ENCODE peak calls at places on chromosome 22, in nine cellular contexts. T, W, L, X, J, G, O, V and E are unnamed samples.

GRCh38 chr22:39214006-39214382 is 30.8 kb downstream of the PDGFB start:
- DNase-seq in T (no peak), W (no peak), L (no peak), X (no peak), J (peak), G (no peak), O (no peak), V (no peak), E (no peak)

GRCh38 chr22:40176921-40177737 is 596 bp upstream of the TNRC6B start:
- DNase-seq in T (peak), W (peak), L (peak), X (peak), J (peak), G (peak), O (peak), V (peak), E (peak)

GRCh38 chr22:30439226-30439625 is 13.7 kb downstream of the MTFP1 start:
- DNase-seq in T (no peak), W (no peak), L (no peak), X (no peak), J (no peak), G (no peak), O (no peak), V (no peak), E (no peak)

GRCh38 chr22:28728621-28729313 is 12.9 kb downstream of the CHEK2 start:
- DNase-seq in T (no peak), W (no peak), L (no peak), X (no peak), J (no peak), G (no peak), O (no peak), V (no peak), E (no peak)

GRCh38 chr22:43007519-43008102 is 7.3 kb downstream of the PACSIN2 start:
- DNase-seq in T (peak), W (no peak), L (no peak), X (no peak), J (peak), G (no peak), O (peak), V (peak), E (no peak)

GRCh38 chr22:35484651-35485372 is 55.8 kb upstream of the RASD2 start:
- DNase-seq in T (peak), W (no peak), L (no peak), X (no peak), J (no peak), G (no peak), O (peak), V (no peak), E (no peak)

GRCh38 chr22:38719196-38719595 is 13.5 kb downstream of the GTPBP1 start:
- DNase-seq in T (no peak), W (no peak), L (no peak), X (no peak), J (no peak), G (no peak), O (no peak), V (no peak), E (no peak)

GRCh38 chr22:46074771-46075551 is 75.4 kb upstream of the PPARA start:
- DNase-seq in T (no peak), W (no peak), L (no peak), X (peak), J (peak), G (no peak), O (no peak), V (no peak), E (no peak)

GRCh38 chr22:46054878-46055158 is 77.9 kb upstream of the WNT7B start:
- DNase-seq in T (no peak), W (no peak), L (no peak), X (no peak), J (no peak), G (no peak), O (no peak), V (no peak), E (no peak)

GRCh38 chr22:50732681-50733080 is 5.3 kb upstream of the ACR start:
- DNase-seq in T (no peak), W (no peak), L (no peak), X (no peak), J (no peak), G (no peak), O (no peak), V (no peak), E (no peak)

GRCh38 chr22:33743756-33744155 is 176.5 kb downstream of the LARGE1 start:
- DNase-seq in T (peak), W (no peak), L (no peak), X (no peak), J (no peak), G (no peak), O (no peak), V (no peak), E (peak)

GRCh38 chr22:33746501-33746928 is 173.8 kb downstream of the LARGE1 start:
- DNase-seq in T (no peak), W (no peak), L (peak), X (no peak), J (peak), G (no peak), O (no peak), V (no peak), E (no peak)

GRCh38 chr22:33748714-33749113 is 171.6 kb downstream of the LARGE1 start:
- DNase-seq in T (no peak), W (no peak), L (no peak), X (no peak), J (no peak), G (no peak), O (no peak), V (no peak), E (no peak)

GRCh38 chr22:33747029-33747428 is 173.2 kb downstream of the LARGE1 start:
- DNase-seq in T (no peak), W (no peak), L (no peak), X (no peak), J (peak), G (no peak), O (no peak), V (no peak), E (no peak)

GRCh38 chr22:33747576-33748180 is 172.6 kb downstream of the LARGE1 start:
- DNase-seq in T (no peak), W (no peak), L (peak), X (no peak), J (peak), G (peak), O (no peak), V (no peak), E (peak)
- TF ChIP-seq CTCF in T (no peak), W (no peak), L (no peak), X (no peak), J (no peak), G (no peak), O (peak), V (no peak), E (no peak)

DNA sequence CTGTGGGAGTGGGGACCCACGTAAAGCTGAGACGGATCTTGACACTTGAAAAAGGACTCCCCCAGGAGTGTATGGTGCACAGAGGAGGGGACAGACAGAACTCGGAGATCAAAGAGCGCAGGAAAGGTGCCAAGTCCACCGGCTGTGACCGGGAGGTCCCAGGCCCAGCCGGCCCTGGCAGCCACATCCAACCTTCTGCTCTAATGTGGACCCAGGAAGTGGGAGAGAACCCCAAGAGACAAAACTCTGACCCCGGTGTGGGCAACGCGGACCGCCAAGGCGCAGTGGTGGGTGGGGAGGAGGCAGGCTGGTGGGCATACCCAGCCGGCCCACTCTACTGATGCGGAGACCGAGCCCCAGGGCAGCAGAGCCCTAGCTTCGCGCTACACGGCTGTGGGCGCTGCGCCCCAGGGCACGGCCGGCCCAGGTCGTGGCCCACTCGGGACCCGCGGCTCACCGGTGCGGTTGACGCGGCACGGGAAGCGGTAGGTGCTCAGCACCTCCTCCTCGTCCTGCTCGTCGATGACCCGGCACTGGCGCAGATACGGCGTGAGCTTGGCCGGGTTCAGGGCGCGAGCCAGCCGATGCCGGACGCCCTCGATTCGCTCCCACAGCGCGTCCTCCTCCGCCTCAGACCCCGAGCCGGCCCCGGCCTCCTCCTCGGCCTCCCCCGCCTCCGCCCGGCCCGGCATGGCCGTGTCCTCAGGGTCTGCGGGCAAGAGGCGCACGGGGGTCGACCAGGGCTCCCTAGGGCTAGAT is 527 bp downstream of the CARD10 start:
- DNase-seq in T (no peak), W (no peak), L (no peak), X (no peak), J (peak), G (no peak), O (peak), V (no peak), E (no peak)
- H3K4me3 ChIP-seq in T (peak), W (peak), L (peak), X (peak), J (peak), G (no peak), O (peak), V (peak), E (no peak)

GRCh38 chr22:17751596-17751995 is 22.7 kb downstream of the BID start:
- DNase-seq in T (no peak), W (no peak), L (no peak), X (no peak), J (no peak), G (no peak), O (no peak), V (no peak), E (no peak)

GRCh38 chr22:17753401-17753989 is 20.8 kb downstream of the BID start:
- DNase-seq in T (peak), W (no peak), L (no peak), X (no peak), J (no peak), G (no peak), O (no peak), V (no peak), E (no peak)

GRCh38 chr22:17748555-17749353 is 25.5 kb downstream of the BID start:
- DNase-seq in T (no peak), W (no peak), L (no peak), X (no peak), J (no peak), G (no peak), O (peak), V (peak), E (no peak)

GRCh38 chr22:17749605-17750395 is 24.5 kb downstream of the BID start:
- DNase-seq in T (no peak), W (no peak), L (no peak), X (no peak), J (no peak), G (no peak), O (no peak), V (no peak), E (no peak)

DNA sequence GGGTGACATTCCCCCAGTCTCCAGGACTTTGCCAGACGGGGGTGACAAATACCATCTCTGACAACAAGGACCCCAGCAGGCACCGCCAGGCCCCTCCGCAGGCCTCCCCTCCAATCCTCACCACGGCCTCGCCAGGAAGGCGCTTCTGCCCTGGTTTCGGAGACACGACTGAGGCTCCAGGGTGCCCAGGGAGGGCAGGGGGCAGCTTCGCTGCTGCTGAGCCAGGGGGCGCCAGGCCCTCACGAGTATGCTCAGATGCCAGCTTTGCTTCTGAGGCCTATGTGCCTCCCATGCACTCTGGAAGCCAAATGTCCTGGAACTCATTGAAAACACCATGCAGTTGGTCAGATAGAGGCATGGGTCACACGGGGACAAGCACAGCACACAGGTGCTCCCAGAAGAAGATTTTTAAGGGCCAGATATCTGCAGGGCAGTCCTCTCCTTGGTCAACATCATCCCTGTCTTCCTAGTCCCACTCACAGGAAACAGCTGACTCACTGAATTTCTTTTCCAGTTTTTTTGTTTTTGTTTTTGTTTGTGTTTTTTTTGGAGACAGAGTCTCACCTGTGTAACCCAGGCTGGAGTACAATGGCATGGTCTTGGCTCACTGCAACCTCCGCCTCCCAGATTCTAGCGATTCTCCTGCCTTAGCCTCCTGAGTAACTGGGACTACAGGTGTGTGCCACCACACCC is 19.9 kb downstream of the BID start:
- DNase-seq in T (no peak), W (no peak), L (peak), X (no peak), J (no peak), G (no peak), O (peak), V (no peak), E (peak)
- TF ChIP-seq CTCF in T (peak), W (no peak), L (no peak), X (no peak), J (peak), G (peak), O (peak), V (peak), E (peak)

GRCh38 chr22:26722159-26722558 is 64.8 kb downstream of the MIAT start:
- DNase-seq in T (peak), W (no peak), L (peak), X (no peak), J (no peak), G (no peak), O (no peak), V (no peak), E (no peak)
- H3K4me3 ChIP-seq in T (no peak), W (no peak), L (no peak), X (no peak), J (no peak), G (no peak), O (no peak), V (no peak), E (no peak)

GRCh38 chr22:47401976-47402770 is 639.7 kb downstream of the TBC1D22A start:
- DNase-seq in T (no peak), W (no peak), L (no peak), X (no peak), J (peak), G (no peak), O (no peak), V (no peak), E (no peak)
- TF ChIP-seq CTCF in T (no peak), W (no peak), L (no peak), X (no peak), J (no peak), G (no peak), O (no peak), V (no peak), E (no peak)